ENCODE peak calls at places on chromosomes 12 and 14, in six cellular contexts. R is activated T-helper 1 cell treated with Interleukin-2 at 50 U/mL for 16 hours; B is EL; J is thyroid gland; H is Calu3; O is activated naive CD4-positive, alpha-beta T cell. G is an unnamed sample.

GRCh38 chr12:93674386-93674785 is 2.8 kb upstream of the CRADD start:
- DNase-seq in R (no peak), B (no peak), J (no peak), H (no peak), O (no peak), G (no peak)

GRCh38 chr14:94559638-94560290 is 1.5 kb upstream of the SERPINA4 start:
- DNase-seq in R (no peak), B (no peak), J (no peak), H (no peak), O (no peak), G (no peak)

GRCh38 chr14:92519246-92520101 is 5.9 kb downstream of the RIN3 start:
- DNase-seq in R (no peak), B (no peak), J (no peak), H (no peak), O (no peak), G (no peak)

GRCh38 chr12:124391340-124392261 is 96.7 kb downstream of the RFLNA start:
- DNase-seq in R (peak), B (peak), J (no peak), H (peak), O (peak), G (peak)

GRCh38 chr12:108825205-108825950 is 32.0 kb downstream of the SSH1 start:
- DNase-seq in R (no peak), B (peak), J (no peak), H (no peak), O (no peak), G (peak)

GRCh38 chr12:121794532-121795028 is 1.1 kb upstream of the RHOF start:
- DNase-seq in R (no peak), B (no peak), J (peak), H (no peak), O (peak), G (peak)

GRCh38 chr14:36271939-36272907 is 48.2 kb downstream of the MBIP start:
- DNase-seq in R (no peak), B (peak), J (peak), H (no peak), O (no peak), G (no peak)

GRCh38 chr12:99059824-99060526 is 414.9 kb downstream of the APAF1 start:
- DNase-seq in R (no peak), B (peak), J (no peak), H (no peak), O (no peak), G (no peak)

GRCh38 chr12:120110550-120111501 is 5.7 kb downstream of the RAB35 start:
- DNase-seq in R (peak), B (no peak), J (no peak), H (no peak), O (peak), G (no peak)

GRCh38 chr12:122721057-122721545 is 4.5 kb upstream of the HCAR3 start:
- DNase-seq in R (no peak), B (no peak), J (no peak), H (no peak), O (no peak), G (peak)

GRCh38 chr12:65741662-65742480 is 82.4 kb upstream of the HMGA2 start:
- DNase-seq in R (no peak), B (peak), J (peak), H (peak), O (no peak), G (peak)